ENCODE peak calls at places on chromosomes 13 and 19, in five cellular contexts. One of them, this sample, is unnamed.

GRCh38 chr19:32627714-32628253 is 46.8 kb downstream of the PDCD5 start:
- DNase-seq in body of pancreas: no peak
- DNase-seq in lower lobe of right lung: no peak
- DNase-seq in transverse colon: no peak
- DNase-seq in heart left ventricle: no peak
- DNase-seq in this sample: no peak

GRCh38 chr19:48364564-48365363 is 597 bp downstream of the SYNGR4 start:
- DNase-seq in body of pancreas: no peak
- DNase-seq in heart left ventricle: no peak
- DNase-seq in lower lobe of right lung: no peak
- DNase-seq in transverse colon: peak; percentile 25
- DNase-seq in this sample: no peak

GRCh38 chr13:52374873-52375411 is 31.0 kb downstream of the THSD1 start:
- DNase-seq in lower lobe of right lung: no peak
- DNase-seq in heart left ventricle: no peak
- DNase-seq in transverse colon: no peak
- DNase-seq in body of pancreas: no peak
- DNase-seq in this sample: no peak

GRCh38 chr13:32107474-32107873 is 75.9 kb downstream of the FRY start:
- DNase-seq in body of pancreas: no peak
- DNase-seq in transverse colon: no peak
- DNase-seq in heart left ventricle: no peak
- DNase-seq in lower lobe of right lung: no peak
- DNase-seq in this sample: no peak

GRCh38 chr13:113962386-113962785 is 11.5 kb downstream of the C13orf46 start:
- DNase-seq in lower lobe of right lung: peak; percentile 30
- DNase-seq in body of pancreas: no peak
- DNase-seq in heart left ventricle: peak; percentile 5
- DNase-seq in transverse colon: no peak
- DNase-seq in this sample: no peak

GRCh38 chr19:46574533-46574932 is 26.6 kb upstream of the CALM3 start:
- DNase-seq in body of pancreas: no peak
- DNase-seq in heart left ventricle: no peak
- DNase-seq in transverse colon: no peak
- DNase-seq in lower lobe of right lung: no peak
- DNase-seq in this sample: no peak

GRCh38 chr19:34556500-34556899 is 74.9 kb downstream of the WTIP start:
- DNase-seq in body of pancreas: peak; percentile 63
- DNase-seq in lower lobe of right lung: no peak
- DNase-seq in heart left ventricle: no peak
- DNase-seq in transverse colon: peak; percentile 18
- DNase-seq in this sample: peak; percentile 50

GRCh38 chr13:24033527-24034302 is 126.8 kb upstream of the SPATA13 start:
- DNase-seq in lower lobe of right lung: no peak
- DNase-seq in heart left ventricle: no peak
- DNase-seq in transverse colon: no peak
- DNase-seq in body of pancreas: no peak
- DNase-seq in this sample: no peak

GRCh38 chr13:97975280-97975850 is 21.9 kb downstream of the IPO5 start:
- DNase-seq in lower lobe of right lung: no peak
- DNase-seq in transverse colon: no peak
- DNase-seq in body of pancreas: no peak
- DNase-seq in heart left ventricle: no peak
- DNase-seq in this sample: no peak

GRCh38 chr13:20828540-20829364 is 55.0 kb upstream of the EEF1AKMT1 start:
- DNase-seq in lower lobe of right lung: no peak
- DNase-seq in transverse colon: peak; percentile 12
- DNase-seq in heart left ventricle: no peak
- DNase-seq in body of pancreas: peak; percentile 23
- DNase-seq in this sample: peak; percentile 70

GRCh38 chr19:55519461-55520311 is 17.2 kb downstream of the SBK2 start:
- DNase-seq in body of pancreas: no peak
- DNase-seq in transverse colon: no peak
- DNase-seq in heart left ventricle: no peak
- DNase-seq in lower lobe of right lung: no peak
- DNase-seq in this sample: no peak

GRCh38 chr19:51948979-51949378 is 21.7 kb downstream of the ZNF613 start:
- DNase-seq in lower lobe of right lung: no peak
- DNase-seq in body of pancreas: peak; percentile 20
- DNase-seq in transverse colon: no peak
- DNase-seq in heart left ventricle: peak; percentile 55
- DNase-seq in this sample: peak; percentile 55

GRCh38 chr19:49182848-49183375 is 25.3 kb downstream of the TRPM4 start:
- DNase-seq in transverse colon: no peak
- DNase-seq in lower lobe of right lung: peak; percentile 37
- DNase-seq in heart left ventricle: no peak
- DNase-seq in body of pancreas: no peak
- DNase-seq in this sample: no peak

GRCh38 chr13:112710855-112711527 is 21.2 kb downstream of the ATP11A start:
- DNase-seq in transverse colon: peak; percentile 6
- DNase-seq in lower lobe of right lung: no peak
- DNase-seq in heart left ventricle: peak; percentile 50
- DNase-seq in body of pancreas: no peak
- DNase-seq in this sample: no peak

GRCh38 chr19:3159565-3159964 is 19.0 kb upstream of the S1PR4 start:
- DNase-seq in lower lobe of right lung: no peak
- DNase-seq in transverse colon: no peak
- DNase-seq in heart left ventricle: no peak
- DNase-seq in body of pancreas: no peak
- DNase-seq in this sample: no peak

GRCh38 chr19:45403781-45404556 is 900 bp downstream of the PPP1R13L start:
- DNase-seq in body of pancreas: peak; percentile 77
- DNase-seq in lower lobe of right lung: peak; percentile 75
- DNase-seq in transverse colon: peak; percentile 82
- DNase-seq in heart left ventricle: peak; percentile 78
- DNase-seq in this sample: peak; percentile 35

GRCh38 chr13:25067054-25067453 is 28.9 kb upstream of the PABPC3 start:
- DNase-seq in body of pancreas: no peak
- DNase-seq in transverse colon: no peak
- DNase-seq in heart left ventricle: no peak
- DNase-seq in lower lobe of right lung: no peak
- DNase-seq in this sample: no peak

GRCh38 chr13:97849305-97849704 is 104.2 kb upstream of the IPO5 start:
- DNase-seq in heart left ventricle: no peak
- DNase-seq in transverse colon: no peak
- DNase-seq in body of pancreas: no peak
- DNase-seq in lower lobe of right lung: no peak
- DNase-seq in this sample: peak; percentile 39

GRCh38 chr19:4454952-4455738 is 2.4 kb downstream of the UBXN6 start:
- DNase-seq in heart left ventricle: peak; percentile 46
- DNase-seq in transverse colon: no peak
- DNase-seq in lower lobe of right lung: no peak
- DNase-seq in body of pancreas: no peak
- DNase-seq in this sample: no peak

DNA sequence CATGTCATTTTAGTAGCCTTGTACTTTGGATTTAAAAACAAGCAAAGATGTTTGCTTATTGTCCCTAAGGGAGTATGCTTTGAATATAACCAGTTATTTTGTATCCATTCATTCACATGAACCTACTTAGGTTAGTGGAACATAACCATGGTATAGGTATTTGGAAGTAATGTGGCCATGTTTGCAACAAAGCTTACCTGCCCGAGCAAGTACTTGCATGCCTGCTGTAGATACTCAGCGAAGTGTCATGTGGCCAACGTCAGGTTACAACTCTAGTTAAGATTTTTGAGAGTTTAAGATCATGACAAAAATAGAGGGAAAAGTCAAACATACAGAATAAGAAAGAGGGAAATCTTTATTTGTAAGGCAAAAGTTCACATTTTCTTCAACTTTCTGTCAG is 57.2 kb downstream of the COG6 start:
- DNase-seq in transverse colon: no peak
- DNase-seq in lower lobe of right lung: no peak
- DNase-seq in heart left ventricle: no peak
- DNase-seq in body of pancreas: no peak
- DNase-seq in this sample: no peak
- H3K27ac ChIP-seq in transverse colon: no peak overlapping the region
- H3K27ac ChIP-seq in lower lobe of right lung: no peak overlapping the region
- H3K27ac ChIP-seq in heart left ventricle: no peak overlapping the region
- H3K27ac ChIP-seq in body of pancreas: no peak overlapping the region
- H3K27ac ChIP-seq in this sample: no peak overlapping the region

GRCh38 chr19:7919681-7920519 is at the start of gene SNAPC2:
- DNase-seq in lower lobe of right lung: peak; percentile 98
- DNase-seq in body of pancreas: peak; percentile 98
- DNase-seq in transverse colon: peak; percentile 98
- DNase-seq in heart left ventricle: peak; percentile 98
- DNase-seq in this sample: peak; percentile 95

GRCh38 chr19:7921302-7921954 is 1.3 kb downstream of the SNAPC2 start:
- DNase-seq in body of pancreas: no peak
- DNase-seq in heart left ventricle: no peak
- DNase-seq in transverse colon: no peak
- DNase-seq in lower lobe of right lung: no peak
- DNase-seq in this sample: no peak

GRCh38 chr19:7918615-7919421 is 1.3 kb upstream of the SNAPC2 start:
- DNase-seq in lower lobe of right lung: no peak
- DNase-seq in body of pancreas: no peak
- DNase-seq in heart left ventricle: no peak
- DNase-seq in transverse colon: no peak
- DNase-seq in this sample: no peak

GRCh38 chr19:7921955-7922840 is 2.1 kb downstream of the SNAPC2 start:
- DNase-seq in transverse colon: no peak
- DNase-seq in lower lobe of right lung: peak; percentile 49
- DNase-seq in heart left ventricle: no peak
- DNase-seq in body of pancreas: no peak
- DNase-seq in this sample: no peak

GRCh38 chr19:7920520-7921301 is 573 bp downstream of the SNAPC2 start:
- DNase-seq in lower lobe of right lung: peak; percentile 100
- DNase-seq in transverse colon: peak; percentile 100
- DNase-seq in heart left ventricle: peak; percentile 99
- DNase-seq in body of pancreas: peak; percentile 99
- DNase-seq in this sample: peak; percentile 99
- H3K4me1 ChIP-seq in lower lobe of right lung: peaks cover 58% of the 10 kb centered on the region
- H3K4me1 ChIP-seq in transverse colon: peaks cover 31% of the 10 kb centered on the region
- H3K4me1 ChIP-seq in heart left ventricle: peaks cover 41% of the 10 kb centered on the region
- H3K4me1 ChIP-seq in body of pancreas: peaks cover 62% of the 10 kb centered on the region
- H3K4me1 ChIP-seq in this sample: peaks cover 5% of the 10 kb centered on the region

GRCh38 chr13:36848228-36848982 is 29.4 kb downstream of the RFXAP start:
- DNase-seq in heart left ventricle: no peak
- DNase-seq in body of pancreas: no peak
- DNase-seq in lower lobe of right lung: no peak
- DNase-seq in transverse colon: no peak
- DNase-seq in this sample: no peak
- TF ChIP-seq CTCF in heart left ventricle: peak; percentile 12
- TF ChIP-seq CTCF in body of pancreas: no peak
- TF ChIP-seq CTCF in lower lobe of right lung: no peak
- TF ChIP-seq CTCF in transverse colon: no peak
- TF ChIP-seq CTCF in this sample: no peak

GRCh38 chr19:15464394-15465385 is at the start of gene RASAL3:
- DNase-seq in body of pancreas: no peak
- DNase-seq in heart left ventricle: no peak
- DNase-seq in transverse colon: peak; percentile 60
- DNase-seq in lower lobe of right lung: peak; percentile 59
- DNase-seq in this sample: no peak
- H3K27ac ChIP-seq in body of pancreas: peak within 1 kb of the TSS; percentile 41
- H3K27ac ChIP-seq in heart left ventricle: peak within 1 kb of the TSS; percentile 61
- H3K27ac ChIP-seq in transverse colon: peak within 1 kb of the TSS; percentile 83
- H3K27ac ChIP-seq in lower lobe of right lung: peak within 1 kb of the TSS; percentile 80
- H3K27ac ChIP-seq in this sample: no peak within 1 kb of the TSS

DNA sequence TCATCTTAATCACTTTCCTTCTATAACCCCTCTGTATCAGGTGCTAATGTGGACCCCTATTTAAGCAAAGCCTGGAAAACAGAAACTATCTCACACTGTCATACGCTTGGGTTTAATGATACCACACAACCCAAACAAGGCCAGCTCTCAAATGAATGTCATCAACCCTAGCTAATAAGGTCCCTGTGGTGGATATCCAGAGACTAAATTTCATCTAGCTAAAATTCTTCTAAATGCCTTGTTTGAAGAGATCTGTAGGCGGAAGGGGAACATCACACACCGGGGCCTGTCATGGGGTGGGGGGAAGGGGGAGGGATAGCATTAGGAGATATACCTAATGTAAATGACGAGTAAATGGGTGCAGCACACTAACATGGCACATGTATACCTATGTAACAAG is 95.5 kb downstream of the FOXO1 start:
- DNase-seq in body of pancreas: no peak
- DNase-seq in heart left ventricle: no peak
- DNase-seq in transverse colon: no peak
- DNase-seq in lower lobe of right lung: no peak
- DNase-seq in this sample: no peak
- H3K4me1 ChIP-seq in body of pancreas: peaks cover 36% of the 10 kb centered on the region
- H3K4me1 ChIP-seq in heart left ventricle: peaks cover 6% of the 10 kb centered on the region
- H3K4me1 ChIP-seq in transverse colon: peaks cover 5% of the 10 kb centered on the region
- H3K4me1 ChIP-seq in lower lobe of right lung: peaks cover 31% of the 10 kb centered on the region
- H3K4me1 ChIP-seq in this sample: peaks cover 5% of the 10 kb centered on the region

GRCh38 chr13:80340643-80341097 is 256 bp downstream of the SPRY2 start:
- DNase-seq in body of pancreas: no peak
- DNase-seq in heart left ventricle: no peak
- DNase-seq in lower lobe of right lung: peak; percentile 60
- DNase-seq in transverse colon: no peak
- DNase-seq in this sample: peak; percentile 81

GRCh38 chr13:80337706-80338105 is 3.2 kb downstream of the SPRY2 start:
- DNase-seq in transverse colon: no peak
- DNase-seq in body of pancreas: no peak
- DNase-seq in heart left ventricle: no peak
- DNase-seq in lower lobe of right lung: no peak
- DNase-seq in this sample: no peak

GRCh38 chr13:80339578-80339840 is 1.4 kb downstream of the SPRY2 start:
- DNase-seq in heart left ventricle: no peak
- DNase-seq in body of pancreas: no peak
- DNase-seq in transverse colon: no peak
- DNase-seq in lower lobe of right lung: no peak
- DNase-seq in this sample: no peak

GRCh38 chr13:80339841-80340642 is 884 bp downstream of the SPRY2 start:
- DNase-seq in body of pancreas: peak; percentile 59
- DNase-seq in transverse colon: peak; percentile 68
- DNase-seq in heart left ventricle: peak; percentile 58
- DNase-seq in lower lobe of right lung: peak; percentile 69
- DNase-seq in this sample: peak; percentile 62

GRCh38 chr13:80338781-80339577 is 1.9 kb downstream of the SPRY2 start:
- DNase-seq in lower lobe of right lung: peak; percentile 86
- DNase-seq in body of pancreas: peak; percentile 79
- DNase-seq in transverse colon: peak; percentile 60
- DNase-seq in heart left ventricle: peak; percentile 80
- DNase-seq in this sample: peak; percentile 86
- TF ChIP-seq CTCF in lower lobe of right lung: peak; percentile 28
- TF ChIP-seq CTCF in body of pancreas: no peak
- TF ChIP-seq CTCF in transverse colon: no peak
- TF ChIP-seq CTCF in heart left ventricle: no peak
- TF ChIP-seq CTCF in this sample: peak; percentile 26